ENCODE peak calls at places on chromosomes 4 and X, in nine cellular contexts. F, X, O, S, J, P, A, T and U are unnamed samples.

GRCh38 chr4:7429601-7430078 is 5.1 kb downstream of the PSAPL1 start:
- DNase-seq in F (no peak), X (no peak), O (peak; percentile 34), S (no peak), J (no peak), P (no peak), A (no peak), T (no peak), U (no peak)

GRCh38 chrX:107465932-107466620 is 16.6 kb downstream of the FRMPD3 start:
- DNase-seq in F (no peak), X (no peak), O (no peak), S (no peak), J (no peak), P (no peak), A (no peak), T (no peak), U (no peak)

GRCh38 chrX:152674135-152674534 is 24.5 kb upstream of the MAGEA3 start:
- DNase-seq in F (no peak), X (no peak), O (no peak), S (no peak), J (no peak), P (no peak), A (no peak), T (no peak), U (no peak)

GRCh38 chrX:17627026-17627425 is 110.3 kb upstream of the SCML1 start:
- DNase-seq in F (no peak), X (no peak), O (no peak), S (no peak), J (peak; percentile 60), P (no peak), A (no peak), T (no peak), U (no peak)

GRCh38 chr4:74039065-74039763 is 725 bp upstream of the CXCL3 start:
- DNase-seq in F (no peak), X (peak; percentile 39), O (no peak), S (no peak), J (no peak), P (no peak), A (no peak), T (peak; percentile 45), U (no peak)

GRCh38 chrX:21905976-21906375 is 34.5 kb upstream of the SMS start:
- DNase-seq in F (no peak), X (no peak), O (no peak), S (no peak), J (no peak), P (no peak), A (no peak), T (no peak), U (no peak)

GRCh38 chr4:41366911-41367517 is 110.3 kb downstream of the UCHL1 start:
- DNase-seq in F (no peak), X (no peak), O (no peak), S (no peak), J (no peak), P (no peak), A (no peak), T (no peak), U (no peak)

GRCh38 chr4:105637409-105638258 is 70.9 kb downstream of the INTS12 start:
- DNase-seq in F (no peak), X (peak; percentile 68), O (peak; percentile 58), S (peak; percentile 47), J (peak; percentile 15), P (no peak), A (no peak), T (peak; percentile 65), U (peak; percentile 51)

GRCh38 chr4:53905935-53906377 is 158.4 kb downstream of the CHIC2 start:
- DNase-seq in F (no peak), X (peak; percentile 84), O (no peak), S (no peak), J (peak; percentile 71), P (peak; percentile 35), A (peak; percentile 34), T (peak; percentile 89), U (no peak)

GRCh38 chr4:185591679-185592141 is 56.4 kb upstream of the PDLIM3 start:
- DNase-seq in F (no peak), X (peak; percentile 11), O (no peak), S (no peak), J (peak; percentile 61), P (no peak), A (no peak), T (peak; percentile 67), U (no peak)

GRCh38 chr4:145487626-145488025 is 6.0 kb downstream of the SMAD1 start:
- DNase-seq in F (no peak), X (no peak), O (no peak), S (no peak), J (no peak), P (no peak), A (no peak), T (no peak), U (no peak)

GRCh38 chr4:40152642-40153041 is 44.2 kb upstream of the RHOH start:
- DNase-seq in F (no peak), X (no peak), O (no peak), S (no peak), J (no peak), P (no peak), A (no peak), T (no peak), U (no peak)

GRCh38 chr4:63589796-63590195 is 819.5 kb downstream of the TECRL start:
- DNase-seq in F (no peak), X (no peak), O (no peak), S (no peak), J (no peak), P (peak; percentile 35), A (peak; percentile 63), T (no peak), U (no peak)

GRCh38 chr4:152828122-152828521 is 48.4 kb downstream of the ARFIP1 start:
- DNase-seq in F (no peak), X (peak; percentile 11), O (no peak), S (no peak), J (no peak), P (no peak), A (no peak), T (no peak), U (no peak)

GRCh38 chr4:162461952-162462351 is 298.2 kb upstream of the FSTL5 start:
- DNase-seq in F (no peak), X (no peak), O (no peak), S (no peak), J (no peak), P (no peak), A (no peak), T (no peak), U (no peak)
- TF ChIP-seq CTCF in F (no peak), X (no peak), O (no peak), S (no peak), J (peak; percentile 17), P (no peak), A (no peak), T (no peak), U (no peak)

GRCh38 chr4:77045490-77045889 is 30.3 kb downstream of the CCNI start:
- DNase-seq in F (no peak), X (peak; percentile 47), O (no peak), S (no peak), J (no peak), P (no peak), A (no peak), T (peak; percentile 40), U (no peak)
- TF ChIP-seq CTCF in F (no peak), X (no peak), O (no peak), S (no peak), J (peak; percentile 22), P (peak; percentile 22), A (no peak), T (peak; percentile 20), U (no peak)

DNA sequence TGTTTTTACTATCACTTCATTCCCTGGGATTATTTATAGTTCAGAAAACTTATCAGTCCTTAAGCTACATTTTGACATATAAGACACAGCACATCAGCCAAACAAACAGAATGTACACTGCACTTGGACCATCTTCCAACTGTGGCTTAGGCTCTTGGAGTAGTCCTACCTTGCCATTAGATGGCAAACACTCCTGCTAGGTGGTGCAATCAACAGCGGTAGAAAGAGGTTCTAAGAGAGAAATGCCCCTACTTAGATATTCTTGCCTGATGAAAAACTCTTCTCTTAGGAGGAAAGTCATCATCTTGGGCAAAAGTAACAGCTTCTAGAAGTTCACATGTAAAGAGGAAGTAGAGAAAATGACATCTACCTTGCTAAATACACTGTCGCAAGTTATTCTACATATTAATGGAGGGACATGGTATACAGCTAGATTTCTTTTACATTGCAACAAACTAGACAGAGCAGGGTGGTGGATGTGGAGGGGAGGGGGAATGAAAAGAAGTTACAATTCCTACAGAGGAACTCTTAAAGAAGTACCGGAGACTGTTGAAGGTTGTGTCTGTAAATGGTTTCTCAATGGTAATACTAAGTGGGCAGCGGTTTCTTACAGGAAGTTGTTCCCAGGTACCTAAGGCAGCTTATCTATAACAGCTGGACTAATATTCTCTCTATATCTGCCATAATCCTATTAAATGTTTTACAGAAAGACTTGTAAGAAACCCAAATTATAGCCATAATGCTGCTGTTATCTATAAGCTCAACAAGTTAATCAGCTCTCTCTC is 8.1 kb upstream of the STPG2 start:
- DNase-seq in F (no peak), X (no peak), O (no peak), S (no peak), J (no peak), P (no peak), A (no peak), T (no peak), U (no peak)
- TF ChIP-seq CTCF in F (no peak), X (no peak), O (no peak), S (no peak), J (no peak), P (no peak), A (no peak), T (no peak), U (no peak)

GRCh38 chr4:29142708-29143107 is 1577.5 kb upstream of the PCDH7 start:
- DNase-seq in F (no peak), X (no peak), O (no peak), S (no peak), J (no peak), P (no peak), A (no peak), T (no peak), U (no peak)
- TF ChIP-seq CTCF in F (no peak), X (no peak), O (no peak), S (no peak), J (no peak), P (no peak), A (no peak), T (no peak), U (no peak)

GRCh38 chrX:106404512-106404911 is 207.3 kb upstream of the RADX start:
- DNase-seq in F (no peak), X (no peak), O (no peak), S (no peak), J (no peak), P (no peak), A (peak; percentile 9), T (no peak), U (no peak)
- TF ChIP-seq CTCF in F (no peak), X (no peak), O (no peak), S (no peak), J (peak; percentile 17), P (no peak), A (no peak), T (peak; percentile 13), U (no peak)

DNA sequence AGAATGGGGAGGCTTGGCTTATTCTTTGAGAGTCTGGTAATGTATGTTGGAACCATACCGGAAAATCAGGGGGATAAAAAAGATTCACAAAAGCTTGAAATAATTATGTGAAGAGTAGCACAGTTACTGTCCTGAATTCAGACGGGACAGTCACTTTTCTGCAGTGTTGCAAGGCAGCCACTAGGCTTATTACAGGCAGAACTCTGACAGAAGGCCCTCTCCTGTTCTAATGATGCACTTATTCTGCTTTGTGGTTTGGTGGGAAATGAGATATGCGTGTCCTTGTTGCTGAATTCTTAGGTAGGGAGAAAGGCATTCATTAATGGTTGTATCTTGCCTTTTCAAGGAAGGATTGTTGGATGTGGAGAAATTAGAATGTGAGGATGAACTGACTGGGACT is 37.2 kb downstream of the GUCY1B1 start:
- DNase-seq in F (no peak), X (peak; percentile 24), O (no peak), S (no peak), J (peak; percentile 82), P (no peak), A (no peak), T (peak; percentile 44), U (no peak)
- TF ChIP-seq CTCF in F (no peak), X (peak; percentile 21), O (no peak), S (no peak), J (peak; percentile 51), P (peak; percentile 42), A (no peak), T (peak; percentile 52), U (peak; percentile 70)